ENCODE peak calls at places on chromosomes 11 and 22, in seven cellular contexts. One of them, this sample, is unnamed. For H3K36me3, the result is how much of the 10 kb centered on the place peaks cover.

GRCh38 chr11:67645521-67646457 is 4.7 kb downstream of the ACY3 start:
- DNase-seq in adrenal gland: no peak
- DNase-seq in heart left ventricle: no peak
- DNase-seq in heart right ventricle: no peak
- DNase-seq in small intestine: no peak
- DNase-seq in cardiac muscle cell: no peak
- DNase-seq in CD4-positive, alpha-beta memory T cell: no peak
- DNase-seq in this sample: no peak

GRCh38 chr11:12961615-12962014 is 47.5 kb upstream of the RASSF10 start:
- DNase-seq in heart left ventricle: no peak
- DNase-seq in adrenal gland: no peak
- DNase-seq in CD4-positive, alpha-beta memory T cell: no peak
- DNase-seq in small intestine: no peak
- DNase-seq in cardiac muscle cell: no peak
- DNase-seq in heart right ventricle: no peak
- DNase-seq in this sample: no peak

GRCh38 chr11:563066-563811 is 2.5 kb downstream of the RASSF7 start:
- DNase-seq in heart right ventricle: no peak
- DNase-seq in heart left ventricle: no peak
- DNase-seq in small intestine: no peak
- DNase-seq in cardiac muscle cell: no peak
- DNase-seq in CD4-positive, alpha-beta memory T cell: no peak
- DNase-seq in adrenal gland: no peak
- DNase-seq in this sample: no peak

GRCh38 chr22:35991168-35991567 is 37.5 kb downstream of the RBFOX2 start:
- DNase-seq in heart right ventricle: no peak
- DNase-seq in heart left ventricle: no peak
- DNase-seq in small intestine: no peak
- DNase-seq in CD4-positive, alpha-beta memory T cell: no peak
- DNase-seq in adrenal gland: no peak
- DNase-seq in cardiac muscle cell: no peak
- DNase-seq in this sample: no peak

GRCh38 chr11:61332266-61332822 is 561 bp downstream of the DDB1 start:
- DNase-seq in small intestine: peak
- DNase-seq in heart right ventricle: no peak
- DNase-seq in cardiac muscle cell: peak
- DNase-seq in heart left ventricle: no peak
- DNase-seq in CD4-positive, alpha-beta memory T cell: no peak
- DNase-seq in adrenal gland: no peak
- DNase-seq in this sample: no peak

GRCh38 chr11:70142171-70142875 is 60.8 kb upstream of the FADD start:
- DNase-seq in heart right ventricle: no peak
- DNase-seq in heart left ventricle: no peak
- DNase-seq in cardiac muscle cell: no peak
- DNase-seq in CD4-positive, alpha-beta memory T cell: no peak
- DNase-seq in adrenal gland: no peak
- DNase-seq in small intestine: peak
- DNase-seq in this sample: peak

GRCh38 chr22:37559521-37559900 is 769 bp upstream of the CDC42EP1 start:
- DNase-seq in heart left ventricle: no peak
- DNase-seq in adrenal gland: no peak
- DNase-seq in cardiac muscle cell: no peak
- DNase-seq in heart right ventricle: no peak
- DNase-seq in CD4-positive, alpha-beta memory T cell: no peak
- DNase-seq in small intestine: no peak
- DNase-seq in this sample: no peak

GRCh38 chr11:116558504-116559252 is 214.1 kb downstream of the BUD13 start:
- DNase-seq in cardiac muscle cell: no peak
- DNase-seq in small intestine: no peak
- DNase-seq in heart left ventricle: no peak
- DNase-seq in adrenal gland: no peak
- DNase-seq in CD4-positive, alpha-beta memory T cell: no peak
- DNase-seq in heart right ventricle: no peak
- DNase-seq in this sample: no peak

GRCh38 chr22:29580200-29580810 is 608 bp downstream of the NIPSNAP1 start:
- DNase-seq in cardiac muscle cell: no peak
- DNase-seq in small intestine: peak
- DNase-seq in heart left ventricle: no peak
- DNase-seq in CD4-positive, alpha-beta memory T cell: no peak
- DNase-seq in heart right ventricle: no peak
- DNase-seq in adrenal gland: no peak
- DNase-seq in this sample: peak

GRCh38 chr22:26671317-26672059 is 14.1 kb downstream of the MIAT start:
- DNase-seq in heart left ventricle: no peak
- DNase-seq in CD4-positive, alpha-beta memory T cell: peak
- DNase-seq in heart right ventricle: peak
- DNase-seq in cardiac muscle cell: no peak
- DNase-seq in small intestine: peak
- DNase-seq in adrenal gland: peak
- DNase-seq in this sample: no peak

GRCh38 chr11:26583550-26583949 is 11.5 kb upstream of the MUC15 start:
- DNase-seq in heart left ventricle: no peak
- DNase-seq in heart right ventricle: no peak
- DNase-seq in adrenal gland: no peak
- DNase-seq in cardiac muscle cell: peak
- DNase-seq in CD4-positive, alpha-beta memory T cell: no peak
- DNase-seq in small intestine: no peak
- DNase-seq in this sample: no peak

GRCh38 chr11:116833816-116834534 is 3.4 kb downstream of the APOA1 start:
- DNase-seq in small intestine: no peak
- DNase-seq in heart left ventricle: no peak
- DNase-seq in heart right ventricle: no peak
- DNase-seq in adrenal gland: no peak
- DNase-seq in cardiac muscle cell: no peak
- DNase-seq in CD4-positive, alpha-beta memory T cell: no peak
- DNase-seq in this sample: no peak

DNA sequence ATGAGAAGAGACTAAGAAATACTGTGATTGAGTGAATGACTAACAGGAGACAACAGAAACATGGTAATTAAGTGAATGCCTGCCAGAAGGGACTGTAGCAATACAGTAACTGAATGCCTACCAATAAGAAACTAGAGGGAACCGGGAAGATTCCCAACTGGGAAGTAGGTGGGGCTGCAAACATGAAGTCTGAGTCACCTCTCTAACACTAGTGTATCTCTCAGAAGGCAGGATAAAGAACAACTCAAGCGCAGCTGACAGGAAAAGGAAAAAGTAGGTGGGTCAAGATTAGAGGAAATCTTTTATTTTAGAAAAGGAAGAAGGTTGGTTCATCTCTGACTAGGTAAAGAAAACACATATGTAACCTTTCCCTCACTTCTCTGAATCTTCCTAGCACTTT is 14.0 kb downstream of the C11orf42 start:
- DNase-seq in heart right ventricle: no peak
- DNase-seq in CD4-positive, alpha-beta memory T cell: no peak
- DNase-seq in adrenal gland: peak
- DNase-seq in small intestine: peak
- DNase-seq in heart left ventricle: no peak
- DNase-seq in cardiac muscle cell: no peak
- DNase-seq in this sample: no peak
- H3K36me3 ChIP-seq in heart right ventricle: half or more
- H3K36me3 ChIP-seq in CD4-positive, alpha-beta memory T cell: half or more
- H3K36me3 ChIP-seq in adrenal gland: half or more
- H3K36me3 ChIP-seq in small intestine: half or more
- H3K36me3 ChIP-seq in heart left ventricle: half or more
- H3K36me3 ChIP-seq in cardiac muscle cell: under half
- H3K36me3 ChIP-seq in this sample: under half

DNA sequence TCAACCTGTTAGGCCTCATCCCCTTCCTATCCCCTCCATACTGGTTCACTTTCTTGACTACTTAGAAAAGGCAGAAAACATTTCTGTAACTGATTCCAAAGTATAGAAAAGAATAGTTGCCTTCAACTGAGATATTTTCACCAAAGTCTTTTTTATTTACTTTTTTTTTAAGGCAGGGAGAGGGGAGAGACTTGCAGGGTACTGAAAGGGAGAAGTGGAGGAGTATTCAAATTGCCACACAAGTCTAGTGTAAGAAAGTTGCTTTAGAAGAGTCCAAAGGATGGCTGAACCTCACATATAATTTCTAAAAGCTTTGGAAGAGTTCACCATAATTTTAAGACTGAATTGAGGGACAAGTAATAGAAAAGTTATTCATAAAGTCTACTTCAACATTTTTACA is 6.3 kb downstream of the PHF21A start:
- DNase-seq in small intestine: no peak
- DNase-seq in heart left ventricle: no peak
- DNase-seq in cardiac muscle cell: no peak
- DNase-seq in adrenal gland: no peak
- DNase-seq in heart right ventricle: no peak
- DNase-seq in CD4-positive, alpha-beta memory T cell: no peak
- DNase-seq in this sample: no peak
- H3K4me3 ChIP-seq in small intestine: no peak
- H3K4me3 ChIP-seq in heart left ventricle: no peak
- H3K4me3 ChIP-seq in cardiac muscle cell: peak
- H3K4me3 ChIP-seq in adrenal gland: no peak
- H3K4me3 ChIP-seq in heart right ventricle: no peak
- H3K4me3 ChIP-seq in CD4-positive, alpha-beta memory T cell: no peak
- H3K4me3 ChIP-seq in this sample: no peak

GRCh38 chr22:49886346-49887073 is 31.7 kb downstream of the ALG12 start:
- DNase-seq in adrenal gland: no peak
- DNase-seq in heart left ventricle: no peak
- DNase-seq in heart right ventricle: no peak
- DNase-seq in small intestine: no peak
- DNase-seq in CD4-positive, alpha-beta memory T cell: no peak
- DNase-seq in cardiac muscle cell: no peak
- DNase-seq in this sample: no peak

GRCh38 chr22:49887074-49887471 is 31.2 kb downstream of the ALG12 start:
- DNase-seq in adrenal gland: no peak
- DNase-seq in CD4-positive, alpha-beta memory T cell: no peak
- DNase-seq in cardiac muscle cell: no peak
- DNase-seq in small intestine: no peak
- DNase-seq in heart left ventricle: no peak
- DNase-seq in heart right ventricle: no peak
- DNase-seq in this sample: no peak

GRCh38 chr22:49885281-49885680 is 31.6 kb downstream of the ZBED4 start:
- DNase-seq in heart right ventricle: no peak
- DNase-seq in adrenal gland: no peak
- DNase-seq in heart left ventricle: no peak
- DNase-seq in cardiac muscle cell: no peak
- DNase-seq in small intestine: no peak
- DNase-seq in CD4-positive, alpha-beta memory T cell: no peak
- DNase-seq in this sample: no peak

GRCh38 chr22:49884503-49885260 is 31.0 kb downstream of the ZBED4 start:
- DNase-seq in heart right ventricle: no peak
- DNase-seq in heart left ventricle: no peak
- DNase-seq in adrenal gland: no peak
- DNase-seq in small intestine: no peak
- DNase-seq in cardiac muscle cell: no peak
- DNase-seq in CD4-positive, alpha-beta memory T cell: no peak
- DNase-seq in this sample: no peak

DNA sequence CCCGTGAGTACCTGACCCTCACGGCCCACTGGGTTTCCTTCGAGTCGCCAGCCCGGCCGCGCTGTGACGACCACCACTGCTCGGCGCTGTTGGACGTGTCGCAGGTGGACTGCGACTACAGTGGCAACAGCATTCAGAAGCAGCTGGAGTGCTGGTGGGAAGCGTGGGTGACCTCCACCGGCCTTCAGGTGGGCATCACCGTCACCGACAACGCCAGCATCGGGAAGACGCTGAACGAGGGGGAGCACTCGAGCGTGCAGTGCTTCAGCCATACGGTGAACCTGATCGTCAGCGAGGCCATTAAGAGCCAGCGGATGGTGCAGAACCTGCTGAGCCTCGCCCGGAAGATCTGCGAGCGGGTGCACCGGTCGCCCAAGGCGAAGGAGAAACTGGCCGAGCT is 32.2 kb downstream of the ZBED4 start:
- DNase-seq in heart left ventricle: no peak
- DNase-seq in cardiac muscle cell: no peak
- DNase-seq in adrenal gland: no peak
- DNase-seq in CD4-positive, alpha-beta memory T cell: no peak
- DNase-seq in small intestine: no peak
- DNase-seq in heart right ventricle: no peak
- DNase-seq in this sample: no peak
- H3K36me3 ChIP-seq in heart left ventricle: under half
- H3K36me3 ChIP-seq in cardiac muscle cell: under half
- H3K36me3 ChIP-seq in adrenal gland: under half
- H3K36me3 ChIP-seq in CD4-positive, alpha-beta memory T cell: under half
- H3K36me3 ChIP-seq in small intestine: under half
- H3K36me3 ChIP-seq in heart right ventricle: half or more
- H3K36me3 ChIP-seq in this sample: half or more

DNA sequence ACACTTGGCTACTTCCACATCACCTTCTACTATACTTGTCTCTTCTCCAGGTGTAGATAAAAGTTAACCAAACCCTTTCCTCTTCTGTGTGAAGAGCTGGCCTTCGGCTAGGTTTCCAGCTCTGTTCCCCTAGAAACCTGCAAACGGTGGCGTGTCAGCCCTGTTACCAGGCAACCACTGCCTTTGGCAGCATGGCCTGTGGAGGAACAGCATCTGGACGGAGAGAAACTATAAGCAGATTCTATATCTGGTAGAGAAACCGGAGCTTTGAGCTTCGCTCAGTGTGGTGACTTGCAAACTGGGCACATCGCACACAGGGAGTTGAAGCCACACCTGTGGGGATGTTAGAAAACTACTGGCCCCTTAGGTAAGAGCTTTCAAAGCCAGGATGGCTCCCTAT is 35.9 kb downstream of the ARAP1 start:
- DNase-seq in heart left ventricle: no peak
- DNase-seq in CD4-positive, alpha-beta memory T cell: no peak
- DNase-seq in heart right ventricle: no peak
- DNase-seq in small intestine: no peak
- DNase-seq in adrenal gland: peak
- DNase-seq in cardiac muscle cell: no peak
- DNase-seq in this sample: peak
- H3K4me3 ChIP-seq in heart left ventricle: no peak
- H3K4me3 ChIP-seq in CD4-positive, alpha-beta memory T cell: no peak
- H3K4me3 ChIP-seq in heart right ventricle: no peak
- H3K4me3 ChIP-seq in small intestine: no peak
- H3K4me3 ChIP-seq in adrenal gland: no peak
- H3K4me3 ChIP-seq in cardiac muscle cell: no peak
- H3K4me3 ChIP-seq in this sample: no peak

GRCh38 chr22:24088796-24089195 is 77.7 kb downstream of the CABIN1 start:
- DNase-seq in CD4-positive, alpha-beta memory T cell: no peak
- DNase-seq in heart left ventricle: no peak
- DNase-seq in small intestine: no peak
- DNase-seq in adrenal gland: no peak
- DNase-seq in cardiac muscle cell: no peak
- DNase-seq in heart right ventricle: no peak
- DNase-seq in this sample: no peak
- H3K36me3 ChIP-seq in CD4-positive, alpha-beta memory T cell: half or more
- H3K36me3 ChIP-seq in heart left ventricle: half or more
- H3K36me3 ChIP-seq in small intestine: under half
- H3K36me3 ChIP-seq in adrenal gland: half or more
- H3K36me3 ChIP-seq in cardiac muscle cell: half or more
- H3K36me3 ChIP-seq in heart right ventricle: half or more
- H3K36me3 ChIP-seq in this sample: half or more